ENCODE peak calls at places on chromosome 5, in five cellular contexts. L, F, C, W and I are unnamed samples.

GRCh38 chr5:177515580-177515979 is 1.2 kb downstream of the DDX41 start:
- DNase-seq in L (no peak), F (no peak), C (no peak), W (no peak), I (no peak)

GRCh38 chr5:178257650-178258049 is 25.0 kb upstream of the PHYKPL start:
- DNase-seq in L (no peak), F (no peak), C (no peak), W (no peak), I (no peak)

GRCh38 chr5:39648539-39649200 is 223.9 kb upstream of the DAB2 start:
- DNase-seq in L (no peak), F (no peak), C (no peak), W (peak; percentile 38), I (no peak)

GRCh38 chr5:76785493-76785892 is 33.3 kb upstream of the F2RL1 start:
- DNase-seq in L (no peak), F (no peak), C (no peak), W (no peak), I (no peak)

GRCh38 chr5:8333977-8334376 is 465.0 kb downstream of the MTRR start:
- DNase-seq in L (no peak), F (no peak), C (no peak), W (no peak), I (no peak)

GRCh38 chr5:442335-443238 is at the start of gene EXOC3:
- DNase-seq in L (peak; percentile 79), F (peak; percentile 88), C (peak; percentile 91), W (peak; percentile 70), I (peak; percentile 95)

GRCh38 chr5:154405078-154405792 is 40.6 kb upstream of the SAP30L start:
- DNase-seq in L (peak; percentile 79), F (peak; percentile 87), C (peak; percentile 92), W (peak; percentile 87), I (peak; percentile 91)

GRCh38 chr5:135705230-135705631 is 126.4 kb upstream of the CXCL14 start:
- DNase-seq in L (no peak), F (no peak), C (no peak), W (no peak), I (no peak)

GRCh38 chr5:136014049-136014516 is 14.7 kb upstream of the TGFBI start:
- DNase-seq in L (no peak), F (no peak), C (no peak), W (no peak), I (no peak)

GRCh38 chr5:124139477-124139876 is 607.0 kb downstream of the ZNF608 start:
- DNase-seq in L (no peak), F (no peak), C (no peak), W (no peak), I (no peak)

GRCh38 chr5:67831081-67831480 is 384.5 kb upstream of the PIK3R1 start:
- DNase-seq in L (no peak), F (no peak), C (peak; percentile 11), W (no peak), I (no peak)

GRCh38 chr5:154542581-154542980 is 64.6 kb upstream of the HAND1 start:
- DNase-seq in L (no peak), F (no peak), C (no peak), W (no peak), I (no peak)

GRCh38 chr5:6411141-6411540 is 32.8 kb upstream of the MED10 start:
- DNase-seq in L (no peak), F (no peak), C (no peak), W (no peak), I (no peak)

GRCh38 chr5:123515904-123516303 is 3.9 kb downstream of the CSNK1G3 start:
- DNase-seq in L (no peak), F (no peak), C (no peak), W (no peak), I (no peak)

GRCh38 chr5:139215176-139215975 is 17.2 kb upstream of the SIL1 start:
- DNase-seq in L (no peak), F (no peak), C (no peak), W (no peak), I (no peak)

GRCh38 chr5:180352116-180352975 is 790 bp downstream of the GFPT2 start:
- DNase-seq in L (peak; percentile 40), F (peak; percentile 30), C (peak; percentile 76), W (no peak), I (no peak)

GRCh38 chr5:111070272-111071134 is 1.0 kb upstream of the TSLP start:
- DNase-seq in L (peak; percentile 16), F (peak; percentile 53), C (peak; percentile 90), W (peak; percentile 70), I (peak; percentile 39)

GRCh38 chr5:114782217-114782616 is 387.5 kb downstream of the TRIM36 start:
- DNase-seq in L (no peak), F (no peak), C (no peak), W (no peak), I (no peak)

GRCh38 chr5:16593013-16593412 is 23.8 kb downstream of the RETREG1 start:
- DNase-seq in L (no peak), F (no peak), C (no peak), W (no peak), I (no peak)

GRCh38 chr5:2415678-2416077 is 335.8 kb downstream of the IRX2 start:
- DNase-seq in L (no peak), F (no peak), C (peak; percentile 16), W (peak; percentile 70), I (no peak)

GRCh38 chr5:56693220-56693579 is 122.1 kb upstream of the MAP3K1 start:
- DNase-seq in L (no peak), F (no peak), C (no peak), W (no peak), I (no peak)

GRCh38 chr5:133405275-133406034 is 206.9 kb downstream of the FSTL4 start:
- DNase-seq in L (no peak), F (no peak), C (no peak), W (no peak), I (no peak)

GRCh38 chr5:98927988-98928801 is 612 bp downstream of the CHD1 start:
- DNase-seq in L (peak; percentile 77), F (peak; percentile 86), C (peak; percentile 80), W (peak; percentile 62), I (peak; percentile 38)

GRCh38 chr5:180670586-180671359 is 21.4 kb upstream of the FLT4 start:
- DNase-seq in L (no peak), F (peak; percentile 53), C (peak; percentile 78), W (peak; percentile 60), I (peak; percentile 54)

GRCh38 chr5:62974623-62975022 is 396.0 kb downstream of the LRRC70 start:
- DNase-seq in L (no peak), F (no peak), C (no peak), W (no peak), I (no peak)

GRCh38 chr5:118146824-118147223 is 841.5 kb downstream of the DTWD2 start:
- DNase-seq in L (no peak), F (no peak), C (no peak), W (no peak), I (no peak)

GRCh38 chr5:164498393-164498792 is 993.0 kb downstream of the MAT2B start:
- DNase-seq in L (no peak), F (no peak), C (peak; percentile 53), W (no peak), I (no peak)

GRCh38 chr5:150064681-150065220 is 21.6 kb downstream of the CSF1R start:
- DNase-seq in L (no peak), F (no peak), C (peak; percentile 47), W (no peak), I (no peak)

GRCh38 chr5:72101828-72102227 is 5.4 kb upstream of the MAP1B start:
- DNase-seq in L (no peak), F (no peak), C (no peak), W (no peak), I (no peak)

GRCh38 chr5:4104831-4105597 is 509.4 kb downstream of the IRX1 start:
- DNase-seq in L (no peak), F (no peak), C (no peak), W (no peak), I (no peak)

GRCh38 chr5:14270212-14270702 is 127.1 kb downstream of the TRIO start:
- DNase-seq in L (peak; percentile 48), F (peak; percentile 59), C (peak; percentile 87), W (peak; percentile 64), I (peak; percentile 68)

GRCh38 chr5:75482482-75482881 is 28.9 kb downstream of the CERT1 start:
- DNase-seq in L (no peak), F (no peak), C (no peak), W (no peak), I (no peak)
- TF ChIP-seq CTCF in L (no peak), F (no peak), C (no peak), W (peak; percentile 16), I (no peak)

DNA sequence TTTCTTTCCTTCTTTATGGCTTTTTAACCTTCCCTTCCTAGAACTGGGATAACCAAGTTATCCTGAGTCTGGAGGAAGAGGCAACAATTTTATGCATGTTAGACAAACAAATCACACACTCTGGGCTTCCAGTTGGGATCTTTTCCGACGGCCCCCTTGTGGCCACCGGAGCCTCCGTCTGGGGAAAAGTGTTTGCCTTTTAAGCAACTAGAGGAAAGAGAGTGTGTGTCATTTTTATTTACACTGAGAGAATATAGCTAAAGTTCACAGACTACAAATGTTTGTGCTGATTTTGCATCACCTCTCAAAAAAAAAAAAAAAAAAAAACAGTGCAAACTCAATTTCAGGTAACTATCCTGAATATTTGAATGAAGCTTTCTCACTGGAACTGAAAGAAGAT is 126.2 kb downstream of the SEMA6A start:
- DNase-seq in L (no peak), F (peak; percentile 40), C (no peak), W (no peak), I (no peak)
- TF ChIP-seq CTCF in L (no peak), F (peak; percentile 62), C (peak; percentile 26), W (peak; percentile 49), I (no peak)

DNA sequence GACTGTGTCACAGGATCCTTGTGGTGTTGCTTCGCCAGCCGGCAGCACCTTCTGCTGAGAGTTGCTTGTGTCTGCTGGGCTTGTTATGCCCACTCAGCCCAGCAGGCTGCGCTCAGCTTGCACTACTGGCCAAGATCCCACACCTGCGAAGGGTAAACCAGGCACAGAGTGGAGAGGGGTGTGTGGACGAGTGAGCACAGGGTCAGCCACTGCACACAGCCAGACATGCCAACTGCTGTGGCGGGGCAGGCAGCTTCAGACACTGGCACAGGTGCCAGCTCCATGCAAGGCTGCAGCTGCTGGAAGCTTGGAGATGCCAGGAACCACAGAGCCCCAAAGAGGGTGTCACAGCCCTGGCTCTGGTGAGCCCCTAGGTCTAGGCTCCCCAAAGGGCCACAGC is 273.6 kb downstream of the CETN3 start:
- DNase-seq in L (no peak), F (peak; percentile 64), C (peak; percentile 68), W (peak; percentile 78), I (no peak)
- TF ChIP-seq CTCF in L (no peak), F (peak; percentile 77), C (peak; percentile 69), W (peak; percentile 85), I (no peak)

DNA sequence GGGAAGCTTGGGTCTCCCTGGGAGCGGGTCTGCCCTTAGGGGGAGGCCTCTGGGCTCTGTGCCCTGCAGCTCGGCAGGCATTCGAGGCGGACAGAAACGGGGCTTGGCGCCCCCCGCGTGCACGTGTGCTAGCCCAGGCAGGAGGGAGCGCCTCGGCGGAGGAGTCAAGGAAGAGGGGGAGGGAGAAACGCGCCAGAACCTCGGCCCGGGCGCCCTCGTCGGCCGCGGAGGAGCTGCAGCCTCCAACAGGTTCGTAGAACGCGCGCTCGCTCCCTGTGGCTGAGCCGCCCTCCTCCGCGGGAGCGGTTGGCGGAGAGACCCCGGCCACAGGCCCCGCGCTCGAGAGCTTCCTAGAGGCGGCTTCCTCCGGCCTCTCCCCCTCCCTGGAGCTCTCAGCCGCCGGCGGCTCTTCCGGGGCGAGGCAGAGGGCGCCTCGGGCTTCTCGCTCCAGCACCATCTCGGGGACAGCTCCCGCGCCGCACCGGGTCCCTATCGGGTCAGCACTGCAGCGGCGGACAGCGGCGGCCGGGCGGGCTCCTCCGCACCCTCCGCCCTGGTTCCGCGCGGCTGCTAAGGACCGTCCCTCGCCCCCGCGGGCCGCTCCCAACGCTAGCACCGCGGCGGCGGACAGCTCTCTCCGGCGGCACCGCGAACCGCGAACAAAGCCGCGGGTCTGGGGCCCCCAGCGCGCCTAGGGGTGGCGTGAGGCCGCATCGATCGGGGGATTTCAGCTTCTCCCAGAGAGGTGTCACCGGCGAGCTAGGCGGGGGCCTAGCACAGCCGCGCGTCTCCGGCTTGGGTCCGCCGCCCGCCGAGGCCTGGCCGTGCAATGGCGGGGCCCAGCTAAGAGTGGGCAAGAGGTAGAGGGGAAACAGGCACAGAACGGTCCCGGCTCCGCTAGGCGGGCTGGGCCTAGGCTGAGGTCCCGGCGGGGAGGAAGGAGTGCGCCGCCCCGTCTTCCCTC is 74.6 kb upstream of the CPLX2 start:
- DNase-seq in L (peak; percentile 73), F (peak; percentile 66), C (peak; percentile 98), W (peak; percentile 91), I (peak; percentile 83)
- TF ChIP-seq CTCF in L (no peak), F (no peak), C (peak; percentile 3), W (no peak), I (no peak)